ENCODE peak calls at places on chromosomes 16 and 17, in six cellular contexts. G, M, I, U, K and X are unnamed samples.

GRCh38 chr17:39835038-39835786 is 28.9 kb downstream of the IKZF3 start:
- DNase-seq in G (no peak), M (no peak), I (no peak), U (no peak), K (no peak), X (no peak)

GRCh38 chr17:21376835-21377690 is 906 bp downstream of the KCNJ12 start:
- DNase-seq in G (peak; percentile 36), M (no peak), I (no peak), U (no peak), K (no peak), X (no peak)

GRCh38 chr17:45889579-45889978 is 4.8 kb upstream of the MAPT start:
- DNase-seq in G (no peak), M (no peak), I (no peak), U (no peak), K (no peak), X (no peak)

GRCh38 chr17:79798296-79799173 is 1.7 kb upstream of the CBX8 start:
- DNase-seq in G (no peak), M (no peak), I (no peak), U (no peak), K (no peak), X (no peak)

GRCh38 chr16:49855822-49856740 is at the start of gene ZNF423:
- DNase-seq in G (no peak), M (no peak), I (no peak), U (no peak), K (no peak), X (no peak)

GRCh38 chr17:56913867-56914640 is at the start of gene TRIM25:
- DNase-seq in G (peak; percentile 80), M (peak; percentile 98), I (peak; percentile 80), U (peak; percentile 97), K (peak; percentile 93), X (no peak)

GRCh38 chr17:44000141-44000860 is 4.1 kb upstream of the NAGS start:
- DNase-seq in G (no peak), M (no peak), I (no peak), U (no peak), K (no peak), X (no peak)

GRCh38 chr17:61202564-61202963 is 197.1 kb upstream of the TBX2 start:
- DNase-seq in G (no peak), M (no peak), I (no peak), U (no peak), K (no peak), X (no peak)

GRCh38 chr16:14013571-14014283 is 57.4 kb upstream of the MRTFB start:
- DNase-seq in G (peak; percentile 85), M (no peak), I (no peak), U (no peak), K (no peak), X (peak; percentile 67)

GRCh38 chr17:49315551-49315951 is 46.5 kb downstream of the ZNF652 start:
- DNase-seq in G (peak; percentile 61), M (no peak), I (peak; percentile 56), U (peak; percentile 71), K (peak; percentile 83), X (peak; percentile 69)

GRCh38 chr16:83615131-83615530 is 192.6 kb upstream of the HSBP1 start:
- DNase-seq in G (no peak), M (no peak), I (no peak), U (no peak), K (no peak), X (peak; percentile 19)

GRCh38 chr16:75074920-75075687 is 41.5 kb downstream of the LDHD start:
- DNase-seq in G (no peak), M (no peak), I (peak; percentile 58), U (no peak), K (peak; percentile 86), X (no peak)

GRCh38 chr17:37676115-37676925 is 33.1 kb upstream of the DDX52 start:
- DNase-seq in G (no peak), M (no peak), I (no peak), U (peak; percentile 76), K (no peak), X (no peak)

GRCh38 chr17:28675980-28676379 is 14.0 kb downstream of the SUPT6H start:
- DNase-seq in G (peak; percentile 5), M (no peak), I (no peak), U (no peak), K (no peak), X (no peak)

GRCh38 chr17:3207367-3207766 is at the start of gene OR1A1:
- DNase-seq in G (no peak), M (no peak), I (no peak), U (no peak), K (no peak), X (no peak)

GRCh38 chr17:72580321-72581127 is 459.7 kb downstream of the SOX9 start:
- DNase-seq in G (peak; percentile 45), M (no peak), I (no peak), U (no peak), K (no peak), X (no peak)

GRCh38 chr17:34615326-34615725 is 35.9 kb downstream of the TMEM132E start:
- DNase-seq in G (no peak), M (no peak), I (no peak), U (no peak), K (no peak), X (no peak)

GRCh38 chr17:3894927-3895343 is 2.1 kb upstream of the CAMKK1 start:
- DNase-seq in G (no peak), M (no peak), I (no peak), U (no peak), K (no peak), X (no peak)

GRCh38 chr16:57025941-57026777 is 36.8 kb downstream of the NLRC5 start:
- DNase-seq in G (no peak), M (no peak), I (no peak), U (peak; percentile 59), K (no peak), X (no peak)

GRCh38 chr17:61352408-61352770 is 47.3 kb upstream of the TBX2 start:
- DNase-seq in G (no peak), M (no peak), I (no peak), U (no peak), K (no peak), X (no peak)